ENCODE peak calls at places on chromosomes 13 and 19, in five cellular contexts. V, N, S, C and X are unnamed samples.
A peak's percentile ranks its signal among the peaks of the same experiment; 100 is the strongest.

GRCh38 chr13:39036212-39036611 is 1.7 kb downstream of the PROSER1 start:
- DNase-seq in V (no peak), N (no peak), S (no peak), C (no peak), X (no peak)

GRCh38 chr13:112069727-112070300 is 2.9 kb downstream of the SOX1 start:
- DNase-seq in V (no peak), N (no peak), S (no peak), C (no peak), X (no peak)

GRCh38 chr13:33497146-33497845 is 211.7 kb upstream of the STARD13 start:
- DNase-seq in V (no peak), N (no peak), S (no peak), C (no peak), X (no peak)

GRCh38 chr19:55679343-55680257 is 4.6 kb downstream of the EPN1 start:
- DNase-seq in V (no peak), N (no peak), S (no peak), C (peak; percentile 73), X (no peak)

GRCh38 chr13:33610471-33611015 is 207.4 kb upstream of the RFC3 start:
- DNase-seq in V (no peak), N (no peak), S (peak; percentile 27), C (peak; percentile 40), X (no peak)

GRCh38 chr13:102721800-102722231 is 27.0 kb upstream of the METTL21C start:
- DNase-seq in V (no peak), N (no peak), S (no peak), C (no peak), X (no peak)

GRCh38 chr19:18596752-18597157 is 8.2 kb downstream of the REX1BD start:
- DNase-seq in V (no peak), N (peak; percentile 46), S (no peak), C (peak; percentile 91), X (no peak)

GRCh38 chr13:50911051-50911690 is 1.6 kb downstream of the RNASEH2B start:
- DNase-seq in V (no peak), N (no peak), S (no peak), C (no peak), X (no peak)

GRCh38 chr13:94313321-94313720 is 166.2 kb downstream of the DCT start:
- DNase-seq in V (no peak), N (no peak), S (no peak), C (no peak), X (no peak)

GRCh38 chr19:58325623-58326022 is 1.2 kb upstream of the ZSCAN22 start:
- DNase-seq in V (no peak), N (no peak), S (no peak), C (no peak), X (no peak)

GRCh38 chr19:47371269-47371668 is 22.2 kb downstream of the DHX34 start:
- DNase-seq in V (no peak), N (no peak), S (no peak), C (no peak), X (no peak)

GRCh38 chr19:47240996-47241918 is 10.3 kb upstream of the BBC3 start:
- DNase-seq in V (peak; percentile 79), N (peak; percentile 75), S (peak; percentile 71), C (peak; percentile 93), X (peak; percentile 66)

GRCh38 chr13:65032825-65033224 is 2197.3 kb downstream of the PCDH9 start:
- DNase-seq in V (no peak), N (no peak), S (no peak), C (no peak), X (no peak)

GRCh38 chr13:44934724-44935123 is 54.5 kb downstream of the NUFIP1 start:
- DNase-seq in V (no peak), N (no peak), S (no peak), C (no peak), X (no peak)

GRCh38 chr19:45900661-45901431 is 1.6 kb downstream of the MYPOP start:
- DNase-seq in V (no peak), N (no peak), S (no peak), C (no peak), X (no peak)

GRCh38 chr19:883661-884211 is 9.3 kb downstream of the MED16 start:
- DNase-seq in V (peak; percentile 77), N (peak; percentile 65), S (no peak), C (peak; percentile 63), X (no peak)
- TF ChIP-seq CTCF in V (no peak), N (no peak), S (no peak), C (no peak), X (no peak)

GRCh38 chr19:36330226-36330625 is 48.8 kb downstream of the ZFP14 start:
- DNase-seq in V (no peak), N (no peak), S (no peak), C (no peak), X (no peak)

DNA sequence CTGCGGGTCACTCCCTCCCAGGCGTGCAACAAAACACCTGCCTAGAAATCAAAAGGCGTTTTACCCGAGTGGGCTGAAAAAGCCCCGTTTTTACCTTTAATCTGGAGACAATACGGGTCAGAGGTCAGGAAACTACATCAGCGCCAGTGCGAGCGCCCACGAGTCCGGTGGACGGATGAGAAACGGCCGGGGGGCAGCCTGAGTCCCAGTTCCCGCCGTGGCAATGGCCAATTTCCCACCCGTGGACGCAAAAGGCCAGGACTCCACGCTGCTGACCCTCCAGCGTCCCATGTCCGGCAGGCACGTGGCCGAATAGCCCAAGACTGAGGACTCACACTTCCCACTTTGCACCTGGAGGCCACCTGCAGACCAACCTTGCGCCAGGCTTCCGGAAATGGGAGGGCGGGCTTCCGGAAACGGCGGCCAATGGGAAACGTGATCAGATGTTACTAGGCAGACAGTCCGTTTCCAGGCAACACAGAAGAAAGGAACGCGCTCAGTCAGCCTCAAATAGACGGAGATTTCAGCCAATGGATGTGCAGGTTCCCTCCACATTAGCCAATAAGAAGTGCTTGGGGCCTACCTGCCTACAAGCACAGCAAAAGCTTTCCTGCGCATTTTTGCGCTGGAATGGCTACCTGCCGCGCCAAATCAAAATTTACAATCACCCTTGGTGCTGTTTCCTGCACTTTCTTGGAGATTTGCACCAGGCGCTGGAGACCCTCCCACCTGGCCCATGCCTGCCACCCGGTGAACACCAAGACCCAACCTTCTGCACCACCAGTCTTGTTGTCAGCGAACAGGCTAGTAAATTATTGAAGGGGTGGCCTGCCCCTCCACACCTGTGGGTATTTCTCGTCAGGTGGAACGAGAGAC is 47.4 kb downstream of the ZFP14 start:
- DNase-seq in V (peak; percentile 82), N (peak; percentile 75), S (peak; percentile 88), C (peak; percentile 87), X (peak; percentile 78)
- TF ChIP-seq CTCF in V (no peak), N (no peak), S (no peak), C (no peak), X (no peak)

GRCh38 chr13:48746816-48747215 is 93.1 kb downstream of the CYSLTR2 start:
- DNase-seq in V (no peak), N (no peak), S (no peak), C (no peak), X (no peak)

GRCh38 chr13:48749144-48749543 is 95.4 kb downstream of the CYSLTR2 start:
- DNase-seq in V (no peak), N (no peak), S (no peak), C (no peak), X (no peak)

GRCh38 chr13:48748681-48749080 is 95.0 kb downstream of the CYSLTR2 start:
- DNase-seq in V (no peak), N (no peak), S (no peak), C (no peak), X (no peak)

GRCh38 chr13:48749699-48750473 is 96.2 kb downstream of the CYSLTR2 start:
- DNase-seq in V (peak; percentile 69), N (peak; percentile 70), S (peak; percentile 80), C (peak; percentile 77), X (no peak)

GRCh38 chr13:48750588-48751383 is 97.1 kb downstream of the CYSLTR2 start:
- DNase-seq in V (no peak), N (no peak), S (peak; percentile 69), C (no peak), X (no peak)
- TF ChIP-seq CTCF in V (no peak), N (no peak), S (peak; percentile 34), C (no peak), X (no peak)

DNA sequence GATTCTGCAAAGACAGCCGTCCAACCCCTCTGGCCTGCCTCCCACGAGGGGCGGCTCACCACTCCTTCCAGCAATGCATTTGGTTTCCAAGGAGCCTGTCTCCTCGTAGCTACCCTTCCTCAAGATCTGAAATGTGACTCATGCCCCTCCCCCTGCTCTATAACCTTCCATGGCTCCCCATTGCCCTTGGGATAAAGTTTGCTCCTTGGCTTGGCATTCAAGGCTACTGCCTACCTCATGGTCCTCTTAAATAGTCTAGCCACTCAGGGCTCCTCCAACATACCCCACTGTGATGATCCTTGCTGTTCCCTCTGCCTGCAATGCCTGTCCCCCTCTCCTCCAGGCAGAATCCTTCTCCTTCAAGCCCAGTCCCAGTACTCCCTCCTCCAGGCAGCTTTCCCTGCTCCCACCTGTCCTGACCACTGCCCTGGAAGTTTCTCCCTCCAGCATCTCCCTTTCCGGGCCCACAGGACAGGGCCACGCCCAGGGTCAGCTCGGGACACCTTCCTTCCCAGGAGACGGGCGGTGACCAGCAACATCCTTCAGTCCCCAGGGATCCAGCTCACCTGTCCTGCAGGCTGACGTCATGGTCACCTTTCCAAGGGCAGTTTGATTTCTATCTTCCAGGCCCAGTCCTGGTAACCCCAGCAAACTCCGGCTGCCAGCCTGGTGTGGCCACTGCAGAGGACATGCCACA is 19.2 kb upstream of the SEMA6B start:
- DNase-seq in V (no peak), N (no peak), S (no peak), C (no peak), X (no peak)
- TF ChIP-seq CTCF in V (no peak), N (no peak), S (no peak), C (no peak), X (no peak)

DNA sequence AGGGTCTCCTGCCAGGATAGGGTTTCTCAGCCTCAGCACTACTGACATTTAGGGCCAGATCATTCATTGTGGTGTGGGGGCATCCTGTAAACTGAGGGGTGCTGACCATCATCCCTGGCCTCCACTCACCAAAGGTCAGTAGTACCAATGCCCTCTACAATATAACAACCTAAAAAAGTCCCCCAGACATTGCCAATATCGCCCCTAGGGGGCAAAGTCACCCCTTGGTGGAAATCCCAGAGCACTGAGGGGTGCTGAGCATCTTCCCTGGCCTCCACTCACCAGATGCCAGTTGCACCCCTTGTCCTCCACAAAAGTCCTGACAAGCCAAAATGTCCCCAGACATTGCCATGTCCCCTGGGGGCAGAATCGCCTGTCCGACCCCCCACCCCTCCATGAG is 21.6 kb downstream of the CPAMD8 start:
- DNase-seq in V (no peak), N (no peak), S (no peak), C (peak; percentile 1), X (no peak)
- TF ChIP-seq CTCF in V (no peak), N (no peak), S (no peak), C (no peak), X (no peak)

GRCh38 chr19:28558783-28559182 is 654.2 kb downstream of the UQCRFS1 start:
- DNase-seq in V (no peak), N (peak; percentile 7), S (no peak), C (no peak), X (no peak)
- TF ChIP-seq CTCF in V (no peak), N (no peak), S (no peak), C (no peak), X (no peak)

DNA sequence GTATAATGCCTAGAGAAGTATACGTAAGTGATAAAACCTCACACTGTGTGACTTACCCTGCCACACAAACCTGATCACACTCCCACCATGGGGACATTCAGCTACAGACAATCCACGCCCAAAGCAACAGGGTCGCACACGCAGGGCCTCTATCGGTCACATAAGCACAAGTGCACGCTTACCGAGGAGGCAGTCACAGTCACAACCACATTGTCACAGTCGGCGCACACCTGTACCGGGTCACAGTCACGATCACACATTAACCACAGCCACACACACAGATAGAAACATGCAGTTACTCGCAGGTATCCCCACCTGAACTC is 584 bp downstream of the ZNF566 start:
- DNase-seq in V (no peak), N (no peak), S (no peak), C (peak; percentile 36), X (no peak)
- TF ChIP-seq CTCF in V (no peak), N (no peak), S (no peak), C (no peak), X (no peak)

GRCh38 chr19:10418281-10419199 is 1.8 kb upstream of the PDE4A start:
- DNase-seq in V (no peak), N (no peak), S (no peak), C (no peak), X (no peak)
- TF ChIP-seq CTCF in V (no peak), N (no peak), S (no peak), C (no peak), X (no peak)